ENCODE peak calls at places on chromosomes 12 and 14, in nine cellular contexts. One of them, this sample, is unnamed.

GRCh38 chr14:75831455-75831854 is 150.3 kb downstream of the TGFB3 start:
- DNase-seq in body of pancreas: peak; percentile 90
- DNase-seq in H1: no peak
- DNase-seq in IMR-90: peak; percentile 76
- DNase-seq in A549: no peak
- DNase-seq in Peyer's patch: peak; percentile 54
- DNase-seq in heart left ventricle: peak; percentile 75
- DNase-seq in adrenal gland: no peak
- DNase-seq in ovary: peak; percentile 72
- DNase-seq in this sample: no peak

GRCh38 chr14:77245820-77246219 is 25.2 kb downstream of the NGB start:
- DNase-seq in body of pancreas: no peak
- DNase-seq in H1: no peak
- DNase-seq in IMR-90: no peak
- DNase-seq in A549: no peak
- DNase-seq in Peyer's patch: no peak
- DNase-seq in heart left ventricle: no peak
- DNase-seq in adrenal gland: no peak
- DNase-seq in ovary: no peak
- DNase-seq in this sample: no peak

GRCh38 chr12:100564090-100564489 is 9.4 kb upstream of the GAS2L3 start:
- DNase-seq in body of pancreas: no peak
- DNase-seq in H1: no peak
- DNase-seq in IMR-90: peak; percentile 18
- DNase-seq in A549: no peak
- DNase-seq in Peyer's patch: no peak
- DNase-seq in heart left ventricle: no peak
- DNase-seq in adrenal gland: no peak
- DNase-seq in ovary: no peak
- DNase-seq in this sample: no peak

GRCh38 chr12:1829306-1829900 is 9.0 kb downstream of the LRTM2 start:
- DNase-seq in body of pancreas: no peak
- DNase-seq in H1: no peak
- DNase-seq in IMR-90: no peak
- DNase-seq in A549: no peak
- DNase-seq in Peyer's patch: no peak
- DNase-seq in heart left ventricle: no peak
- DNase-seq in adrenal gland: no peak
- DNase-seq in ovary: no peak
- DNase-seq in this sample: no peak

GRCh38 chr14:56715938-56716337 is 94.3 kb downstream of the OTX2 start:
- DNase-seq in body of pancreas: no peak
- DNase-seq in H1: no peak
- DNase-seq in IMR-90: no peak
- DNase-seq in A549: no peak
- DNase-seq in Peyer's patch: no peak
- DNase-seq in heart left ventricle: no peak
- DNase-seq in adrenal gland: no peak
- DNase-seq in ovary: no peak
- DNase-seq in this sample: no peak

GRCh38 chr14:33563492-33563891 is 387.4 kb downstream of the EGLN3 start:
- DNase-seq in body of pancreas: no peak
- DNase-seq in H1: no peak
- DNase-seq in IMR-90: no peak
- DNase-seq in A549: no peak
- DNase-seq in Peyer's patch: no peak
- DNase-seq in heart left ventricle: no peak
- DNase-seq in adrenal gland: no peak
- DNase-seq in ovary: no peak
- DNase-seq in this sample: no peak

GRCh38 chr12:77724367-77724957 is 106.2 kb upstream of the NAV3 start:
- DNase-seq in body of pancreas: no peak
- DNase-seq in H1: no peak
- DNase-seq in IMR-90: peak; percentile 45
- DNase-seq in A549: no peak
- DNase-seq in Peyer's patch: no peak
- DNase-seq in heart left ventricle: no peak
- DNase-seq in adrenal gland: no peak
- DNase-seq in ovary: peak; percentile 24
- DNase-seq in this sample: no peak

GRCh38 chr14:92844220-92844619 is 50.1 kb downstream of the GOLGA5 start:
- DNase-seq in body of pancreas: no peak
- DNase-seq in H1: no peak
- DNase-seq in IMR-90: no peak
- DNase-seq in A549: no peak
- DNase-seq in Peyer's patch: no peak
- DNase-seq in heart left ventricle: no peak
- DNase-seq in adrenal gland: no peak
- DNase-seq in ovary: no peak
- DNase-seq in this sample: no peak

GRCh38 chr12:102950950-102951490 is 6.5 kb upstream of the ASCL1 start:
- DNase-seq in body of pancreas: no peak
- DNase-seq in H1: no peak
- DNase-seq in IMR-90: no peak
- DNase-seq in A549: no peak
- DNase-seq in Peyer's patch: no peak
- DNase-seq in heart left ventricle: no peak
- DNase-seq in adrenal gland: no peak
- DNase-seq in ovary: no peak
- DNase-seq in this sample: no peak

GRCh38 chr12:113271853-113272561 is 50.7 kb downstream of the TPCN1 start:
- DNase-seq in body of pancreas: peak; percentile 80
- DNase-seq in H1: no peak
- DNase-seq in IMR-90: peak; percentile 83
- DNase-seq in A549: no peak
- DNase-seq in Peyer's patch: peak; percentile 54
- DNase-seq in heart left ventricle: peak; percentile 92
- DNase-seq in adrenal gland: peak; percentile 94
- DNase-seq in ovary: peak; percentile 88
- DNase-seq in this sample: peak; percentile 88

GRCh38 chr12:28331130-28331529 is 140.9 kb downstream of the CCDC91 start:
- DNase-seq in body of pancreas: no peak
- DNase-seq in H1: no peak
- DNase-seq in IMR-90: no peak
- DNase-seq in A549: no peak
- DNase-seq in Peyer's patch: no peak
- DNase-seq in heart left ventricle: no peak
- DNase-seq in adrenal gland: no peak
- DNase-seq in ovary: no peak
- DNase-seq in this sample: no peak

GRCh38 chr14:74582910-74583581 is 29.0 kb downstream of the LTBP2 start:
- DNase-seq in body of pancreas: peak; percentile 65
- DNase-seq in H1: no peak
- DNase-seq in IMR-90: peak; percentile 73
- DNase-seq in A549: no peak
- DNase-seq in Peyer's patch: peak; percentile 40
- DNase-seq in heart left ventricle: peak; percentile 78
- DNase-seq in adrenal gland: peak; percentile 90
- DNase-seq in ovary: no peak
- DNase-seq in this sample: no peak

GRCh38 chr14:103408491-103409155 is 23.4 kb downstream of the MARK3 start:
- DNase-seq in body of pancreas: peak; percentile 63
- DNase-seq in H1: no peak
- DNase-seq in IMR-90: peak; percentile 13
- DNase-seq in A549: no peak
- DNase-seq in Peyer's patch: no peak
- DNase-seq in heart left ventricle: no peak
- DNase-seq in adrenal gland: peak; percentile 76
- DNase-seq in ovary: peak; percentile 59
- DNase-seq in this sample: no peak

GRCh38 chr12:10205251-10205807 is 7.3 kb upstream of the GABARAPL1 start:
- DNase-seq in body of pancreas: no peak
- DNase-seq in H1: no peak
- DNase-seq in IMR-90: peak; percentile 53
- DNase-seq in A549: no peak
- DNase-seq in Peyer's patch: no peak
- DNase-seq in heart left ventricle: no peak
- DNase-seq in adrenal gland: no peak
- DNase-seq in ovary: no peak
- DNase-seq in this sample: no peak

DNA sequence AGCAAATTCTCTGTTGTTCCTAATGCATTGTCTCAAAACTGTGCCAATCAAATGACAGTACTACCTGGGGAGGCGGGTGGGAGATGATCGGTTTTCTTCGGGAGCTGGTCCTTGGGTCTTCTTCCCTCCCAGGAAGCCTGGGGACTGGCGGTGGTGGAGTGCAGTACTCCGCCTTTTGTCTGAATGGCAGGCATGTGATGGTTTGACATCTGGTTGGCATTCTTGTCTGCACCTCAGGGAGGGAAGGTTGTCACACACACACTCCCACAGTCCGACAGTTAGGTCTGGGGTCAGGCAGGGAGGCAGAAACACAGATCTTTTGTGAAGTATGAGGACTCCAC is 114.8 kb downstream of the SNAPC1 start:
- DNase-seq in body of pancreas: no peak
- DNase-seq in H1: no peak
- DNase-seq in IMR-90: no peak
- DNase-seq in A549: no peak
- DNase-seq in Peyer's patch: no peak
- DNase-seq in heart left ventricle: no peak
- DNase-seq in adrenal gland: no peak
- DNase-seq in ovary: no peak
- DNase-seq in this sample: no peak
- H3K4me3 ChIP-seq in body of pancreas: no peak overlapping the region
- H3K4me3 ChIP-seq in H1: no peak overlapping the region
- H3K4me3 ChIP-seq in IMR-90: no peak overlapping the region
- H3K4me3 ChIP-seq in A549: no peak overlapping the region
- H3K4me3 ChIP-seq in Peyer's patch: no peak overlapping the region
- H3K4me3 ChIP-seq in heart left ventricle: no peak overlapping the region
- H3K4me3 ChIP-seq in adrenal gland: no peak overlapping the region
- H3K4me3 ChIP-seq in ovary: no peak overlapping the region
- H3K4me3 ChIP-seq in this sample: no peak overlapping the region

GRCh38 chr12:15978431-15978950 is 67.4 kb downstream of the DERA start:
- DNase-seq in body of pancreas: no peak
- DNase-seq in H1: no peak
- DNase-seq in IMR-90: peak; percentile 60
- DNase-seq in A549: no peak
- DNase-seq in Peyer's patch: no peak
- DNase-seq in heart left ventricle: no peak
- DNase-seq in adrenal gland: no peak
- DNase-seq in ovary: no peak
- DNase-seq in this sample: no peak
- TF ChIP-seq POLR2A in body of pancreas: no peak
- TF ChIP-seq POLR2A in H1: no peak
- TF ChIP-seq POLR2A in IMR-90: no peak
- TF ChIP-seq POLR2A in A549: no peak
- TF ChIP-seq POLR2A in Peyer's patch: no peak
- TF ChIP-seq POLR2A in heart left ventricle: no peak
- TF ChIP-seq POLR2A in adrenal gland: no peak
- TF ChIP-seq POLR2A in ovary: no peak
- TF ChIP-seq POLR2A in this sample: no peak

GRCh38 chr14:37545174-37545573 is 49.9 kb downstream of the FOXA1 start:
- DNase-seq in body of pancreas: no peak
- DNase-seq in H1: no peak
- DNase-seq in IMR-90: peak; percentile 8
- DNase-seq in A549: no peak
- DNase-seq in Peyer's patch: no peak
- DNase-seq in heart left ventricle: no peak
- DNase-seq in adrenal gland: no peak
- DNase-seq in ovary: no peak
- DNase-seq in this sample: no peak

GRCh38 chr14:37544407-37544806 is 50.6 kb downstream of the FOXA1 start:
- DNase-seq in body of pancreas: no peak
- DNase-seq in H1: no peak
- DNase-seq in IMR-90: no peak
- DNase-seq in A549: no peak
- DNase-seq in Peyer's patch: no peak
- DNase-seq in heart left ventricle: no peak
- DNase-seq in adrenal gland: no peak
- DNase-seq in ovary: no peak
- DNase-seq in this sample: no peak

GRCh38 chr14:37551119-37551518 is 43.9 kb downstream of the FOXA1 start:
- DNase-seq in body of pancreas: no peak
- DNase-seq in H1: no peak
- DNase-seq in IMR-90: no peak
- DNase-seq in A549: no peak
- DNase-seq in Peyer's patch: no peak
- DNase-seq in heart left ventricle: no peak
- DNase-seq in adrenal gland: no peak
- DNase-seq in ovary: no peak
- DNase-seq in this sample: no peak

GRCh38 chr14:37550511-37550910 is 44.5 kb downstream of the FOXA1 start:
- DNase-seq in body of pancreas: no peak
- DNase-seq in H1: no peak
- DNase-seq in IMR-90: peak; percentile 88
- DNase-seq in A549: no peak
- DNase-seq in Peyer's patch: no peak
- DNase-seq in heart left ventricle: no peak
- DNase-seq in adrenal gland: no peak
- DNase-seq in ovary: no peak
- DNase-seq in this sample: no peak

GRCh38 chr14:37546621-37547447 is 48.2 kb downstream of the FOXA1 start:
- DNase-seq in body of pancreas: no peak
- DNase-seq in H1: no peak
- DNase-seq in IMR-90: peak; percentile 30
- DNase-seq in A549: peak; percentile 18
- DNase-seq in Peyer's patch: no peak
- DNase-seq in heart left ventricle: no peak
- DNase-seq in adrenal gland: no peak
- DNase-seq in ovary: no peak
- DNase-seq in this sample: no peak
- TF ChIP-seq CTCF in body of pancreas: no peak
- TF ChIP-seq CTCF in H1: no peak
- TF ChIP-seq CTCF in IMR-90: no peak
- TF ChIP-seq CTCF in A549: no peak
- TF ChIP-seq CTCF in Peyer's patch: no peak
- TF ChIP-seq CTCF in heart left ventricle: no peak
- TF ChIP-seq CTCF in adrenal gland: no peak
- TF ChIP-seq CTCF in ovary: no peak
- TF ChIP-seq CTCF in this sample: no peak

GRCh38 chr14:50794063-50794645 is 36.8 kb downstream of the NIN start:
- DNase-seq in body of pancreas: no peak
- DNase-seq in H1: no peak
- DNase-seq in IMR-90: no peak
- DNase-seq in A549: no peak
- DNase-seq in Peyer's patch: no peak
- DNase-seq in heart left ventricle: no peak
- DNase-seq in adrenal gland: no peak
- DNase-seq in ovary: no peak
- DNase-seq in this sample: no peak

GRCh38 chr14:50792058-50792477 is 38.9 kb downstream of the NIN start:
- DNase-seq in body of pancreas: no peak
- DNase-seq in H1: no peak
- DNase-seq in IMR-90: no peak
- DNase-seq in A549: no peak
- DNase-seq in Peyer's patch: no peak
- DNase-seq in heart left ventricle: no peak
- DNase-seq in adrenal gland: no peak
- DNase-seq in ovary: no peak
- DNase-seq in this sample: no peak

GRCh38 chr14:50790568-50790967 is 40.4 kb downstream of the NIN start:
- DNase-seq in body of pancreas: no peak
- DNase-seq in H1: no peak
- DNase-seq in IMR-90: peak; percentile 70
- DNase-seq in A549: no peak
- DNase-seq in Peyer's patch: no peak
- DNase-seq in heart left ventricle: no peak
- DNase-seq in adrenal gland: no peak
- DNase-seq in ovary: no peak
- DNase-seq in this sample: no peak

GRCh38 chr14:50792634-50793068 is 38.3 kb downstream of the NIN start:
- DNase-seq in body of pancreas: no peak
- DNase-seq in H1: no peak
- DNase-seq in IMR-90: no peak
- DNase-seq in A549: no peak
- DNase-seq in Peyer's patch: no peak
- DNase-seq in heart left ventricle: peak; percentile 50
- DNase-seq in adrenal gland: no peak
- DNase-seq in ovary: no peak
- DNase-seq in this sample: no peak

GRCh38 chr14:50791201-50791600 is 39.8 kb downstream of the NIN start:
- DNase-seq in body of pancreas: no peak
- DNase-seq in H1: no peak
- DNase-seq in IMR-90: no peak
- DNase-seq in A549: no peak
- DNase-seq in Peyer's patch: no peak
- DNase-seq in heart left ventricle: no peak
- DNase-seq in adrenal gland: no peak
- DNase-seq in ovary: no peak
- DNase-seq in this sample: no peak
- H3K4me3 ChIP-seq in body of pancreas: no peak overlapping the region
- H3K4me3 ChIP-seq in H1: no peak overlapping the region
- H3K4me3 ChIP-seq in IMR-90: no peak overlapping the region
- H3K4me3 ChIP-seq in A549: no peak overlapping the region
- H3K4me3 ChIP-seq in Peyer's patch: no peak overlapping the region
- H3K4me3 ChIP-seq in heart left ventricle: peak overlapping the region; percentile 40
- H3K4me3 ChIP-seq in adrenal gland: no peak overlapping the region
- H3K4me3 ChIP-seq in ovary: no peak overlapping the region
- H3K4me3 ChIP-seq in this sample: no peak overlapping the region

This sample was measured in lower leg skin.